ENCODE peak calls at places on chromosomes 1 and 21, in seven cellular contexts. Z is GM23248; Y is lung; V is psoas muscle; S is CD4-positive, CD25-positive, alpha-beta regulatory T cell; I is cardiac muscle cell; K is H9. J is an unnamed sample.

GRCh38 chr1:26318338-26319064 is 743 bp downstream of the CD52 start:
- DNase-seq in Z (peak; percentile 58), Y (no peak), V (no peak), S (no peak), I (no peak), K (no peak), J (peak; percentile 22)

GRCh38 chr1:39689214-39689613 is 2.0 kb downstream of the HPCAL4 start:
- DNase-seq in Z (no peak), Y (no peak), V (no peak), S (no peak), I (no peak), K (no peak), J (no peak)

GRCh38 chr1:20212685-20213331 is 26.5 kb upstream of the PLA2G2C start:
- DNase-seq in Z (peak; percentile 81), Y (peak; percentile 61), V (peak; percentile 55), S (peak; percentile 28), I (peak; percentile 67), K (peak; percentile 94), J (peak; percentile 79)

GRCh38 chr1:6491966-6492365 is 499 bp upstream of the PLEKHG5 start:
- DNase-seq in Z (no peak), Y (no peak), V (no peak), S (no peak), I (no peak), K (no peak), J (no peak)

GRCh38 chr1:17861685-17862084 is 106.6 kb downstream of the ACTL8 start:
- DNase-seq in Z (no peak), Y (no peak), V (no peak), S (no peak), I (peak; percentile 77), K (no peak), J (no peak)

GRCh38 chr1:233293556-233294446 is 1.7 kb downstream of the PCNX2 start:
- DNase-seq in Z (peak; percentile 30), Y (no peak), V (no peak), S (no peak), I (no peak), K (no peak), J (no peak)

GRCh38 chr1:91814448-91814847 is 71.5 kb downstream of the TGFBR3 start:
- DNase-seq in Z (no peak), Y (no peak), V (no peak), S (no peak), I (no peak), K (no peak), J (no peak)

GRCh38 chr1:244080343-244080929 is 29.4 kb downstream of the ZBTB18 start:
- DNase-seq in Z (no peak), Y (no peak), V (no peak), S (no peak), I (no peak), K (peak; percentile 23), J (no peak)

GRCh38 chr1:192550922-192551534 is 24.5 kb upstream of the RGS1 start:
- DNase-seq in Z (peak; percentile 83), Y (no peak), V (no peak), S (no peak), I (peak; percentile 85), K (no peak), J (no peak)

GRCh38 chr1:172429324-172430127 is 9.0 kb downstream of the C1orf105 start:
- DNase-seq in Z (peak; percentile 75), Y (no peak), V (no peak), S (peak; percentile 9), I (peak; percentile 82), K (no peak), J (peak; percentile 81)

GRCh38 chr1:241918879-241919278 is 38.7 kb upstream of the BECN2 start:
- DNase-seq in Z (peak; percentile 95), Y (no peak), V (peak; percentile 55), S (no peak), I (peak; percentile 71), K (no peak), J (no peak)

GRCh38 chr1:36008546-36009197 is 75.2 kb upstream of the TEKT2 start:
- DNase-seq in Z (peak; percentile 9), Y (no peak), V (no peak), S (no peak), I (peak; percentile 67), K (no peak), J (no peak)

GRCh38 chr21:39136711-39137110 is 46.5 kb downstream of the PSMG1 start:
- DNase-seq in Z (peak; percentile 80), Y (peak; percentile 26), V (no peak), S (no peak), I (no peak), K (no peak), J (no peak)

GRCh38 chr1:9448132-9449105 is 90.8 kb upstream of the SLC25A33 start:
- DNase-seq in Z (no peak), Y (no peak), V (no peak), S (no peak), I (no peak), K (no peak), J (no peak)

GRCh38 chr1:16120940-16121410 is 34.9 kb downstream of the EPHA2 start:
- DNase-seq in Z (peak; percentile 19), Y (no peak), V (no peak), S (no peak), I (no peak), K (no peak), J (no peak)

GRCh38 chr1:32107742-32108661 is at the start of gene KPNA6:
- DNase-seq in Z (peak; percentile 96), Y (peak; percentile 87), V (peak; percentile 91), S (peak; percentile 88), I (peak; percentile 98), K (peak; percentile 91), J (peak; percentile 95)

GRCh38 chr1:6998267-6998666 is 213.0 kb downstream of the CAMTA1 start:
- DNase-seq in Z (no peak), Y (no peak), V (no peak), S (no peak), I (no peak), K (peak; percentile 86), J (no peak)

GRCh38 chr1:206575165-206575893 is 36.9 kb downstream of the EIF2D start:
- DNase-seq in Z (peak; percentile 70), Y (peak; percentile 75), V (no peak), S (peak; percentile 37), I (peak; percentile 98), K (no peak), J (peak; percentile 37)

GRCh38 chr1:111988743-111989453 is 570 bp downstream of the KCND3 start:
- DNase-seq in Z (peak; percentile 15), Y (no peak), V (peak; percentile 18), S (no peak), I (no peak), K (peak; percentile 54), J (peak; percentile 25)

GRCh38 chr1:173867753-173868265 is at the start of gene GAS5:
- DNase-seq in Z (peak; percentile 99), Y (peak; percentile 100), V (peak; percentile 99), S (peak; percentile 99), I (peak; percentile 100), K (peak; percentile 100), J (peak; percentile 100)

GRCh38 chr1:59750612-59751395 is 63.9 kb upstream of the HOOK1 start:
- DNase-seq in Z (peak; percentile 96), Y (peak; percentile 30), V (no peak), S (no peak), I (peak; percentile 86), K (no peak), J (peak; percentile 75)

GRCh38 chr1:17672226-17672625 is 82.9 kb upstream of the ACTL8 start:
- DNase-seq in Z (no peak), Y (no peak), V (no peak), S (no peak), I (no peak), K (no peak), J (no peak)

GRCh38 chr1:29524285-29525065 is 288.2 kb downstream of the PTPRU start:
- DNase-seq in Z (no peak), Y (no peak), V (no peak), S (no peak), I (no peak), K (peak; percentile 19), J (peak; percentile 11)

DNA sequence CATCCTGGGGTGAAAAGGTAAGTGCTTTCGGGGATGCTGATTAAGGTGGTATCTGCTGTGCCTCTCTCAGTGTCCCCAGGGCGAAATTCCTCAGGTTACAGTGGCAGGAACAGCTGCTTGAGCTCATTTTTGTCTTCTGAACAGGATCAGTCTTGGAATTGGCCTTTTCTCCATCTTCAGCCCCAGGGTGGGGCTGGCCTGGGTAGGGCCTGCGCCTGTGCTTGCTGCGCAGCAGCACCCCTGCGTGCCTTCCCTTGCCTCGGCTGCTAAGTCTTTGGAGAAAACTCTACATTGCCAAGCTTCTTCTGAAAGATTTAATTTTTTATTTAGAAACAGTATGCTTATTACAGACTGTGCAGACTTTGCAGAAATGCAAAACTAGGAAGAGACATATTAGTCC is 41.7 kb downstream of the ADARB1 start:
- DNase-seq in Z (no peak), Y (no peak), V (no peak), S (no peak), I (no peak), K (no peak), J (no peak)
- H3K4me1 ChIP-seq in Z (peaks cover 7% of the 10 kb centered on the region), Y (peaks cover 21% of the 10 kb centered on the region), V (peaks cover 14% of the 10 kb centered on the region), S (no peaks in the 10 kb centered on the region), I (peaks cover 22% of the 10 kb centered on the region), K (no peaks in the 10 kb centered on the region), J (no peaks in the 10 kb centered on the region)

GRCh38 chr1:204878835-204879234 is 8.2 kb downstream of the NFASC start:
- DNase-seq in Z (no peak), Y (no peak), V (no peak), S (no peak), I (no peak), K (no peak), J (no peak)
- H3K4me1 ChIP-seq in Z (no peaks in the 10 kb centered on the region), Y (peaks cover 2% of the 10 kb centered on the region), V (no peaks in the 10 kb centered on the region), S (no peaks in the 10 kb centered on the region), I (no peaks in the 10 kb centered on the region), K (peaks cover 8% of the 10 kb centered on the region), J (peaks cover 9% of the 10 kb centered on the region)

DNA sequence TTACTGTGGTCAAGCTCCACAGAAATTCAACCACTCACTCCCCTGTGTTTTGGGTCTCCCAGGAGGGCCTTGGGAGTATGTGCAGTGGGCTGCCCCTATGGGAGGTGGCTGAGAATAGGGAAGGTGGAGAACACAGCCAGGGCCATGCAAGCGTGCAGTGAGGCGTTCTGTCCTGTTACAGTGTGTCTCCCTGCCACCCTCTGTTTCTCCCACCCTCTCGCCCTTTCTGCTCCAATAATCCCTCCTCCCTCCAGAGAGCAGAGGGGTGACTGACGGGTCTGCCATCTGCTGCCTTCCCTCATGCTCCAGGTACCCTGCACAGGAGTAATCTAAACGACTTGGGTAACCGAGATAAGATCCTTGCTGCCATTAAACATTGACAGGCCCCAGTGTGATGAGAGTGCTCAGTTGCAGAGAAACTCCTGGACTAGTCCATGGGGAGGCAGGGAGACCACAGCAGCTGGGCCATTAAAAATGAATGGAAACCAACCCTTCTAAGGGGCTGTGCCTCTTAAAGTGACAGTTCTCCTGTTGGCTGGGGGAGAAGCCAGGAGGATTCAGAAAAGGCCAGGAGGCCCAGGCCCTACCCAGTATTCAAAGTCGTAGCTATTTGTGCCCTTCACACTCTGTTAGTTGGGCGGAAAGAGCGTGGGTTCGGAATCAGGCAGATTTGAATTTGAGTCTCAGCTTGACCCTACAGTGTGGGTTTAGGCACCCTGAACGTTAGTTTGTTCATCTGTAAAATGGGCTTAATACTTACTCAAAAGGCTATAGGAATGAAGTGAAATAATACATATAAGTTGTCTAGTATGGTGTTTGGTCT is 22.4 kb upstream of the BTG2 start:
- DNase-seq in Z (no peak), Y (no peak), V (no peak), S (no peak), I (no peak), K (no peak), J (no peak)
- H3K4me1 ChIP-seq in Z (peaks cover 11% of the 10 kb centered on the region), Y (peaks cover 2% of the 10 kb centered on the region), V (peaks cover 92% of the 10 kb centered on the region), S (peaks cover 34% of the 10 kb centered on the region), I (peaks cover 79% of the 10 kb centered on the region), K (peaks cover 4% of the 10 kb centered on the region), J (peaks cover 36% of the 10 kb centered on the region)

DNA sequence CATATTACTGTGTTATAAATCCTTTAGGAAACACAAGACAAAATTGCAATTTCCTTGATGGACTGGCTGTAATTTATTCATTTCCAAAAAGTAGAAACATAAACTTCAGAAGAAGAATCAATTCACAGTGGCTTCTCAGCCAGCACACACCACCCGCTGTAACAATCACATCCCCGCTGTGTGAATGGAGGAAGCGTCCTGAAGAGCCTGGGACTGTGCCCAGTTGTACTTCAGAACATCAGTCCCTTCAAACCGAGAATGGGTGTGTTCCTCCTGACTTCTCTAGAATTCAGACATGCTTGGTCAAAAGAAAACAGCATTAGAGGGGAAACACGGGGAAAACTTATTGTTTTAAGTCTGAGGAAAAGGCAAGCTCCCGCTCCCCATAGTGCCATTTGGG is 28.8 kb upstream of the CD84 start:
- DNase-seq in Z (no peak), Y (no peak), V (no peak), S (no peak), I (no peak), K (no peak), J (no peak)
- H3K4me1 ChIP-seq in Z (no peaks in the 10 kb centered on the region), Y (no peaks in the 10 kb centered on the region), V (no peaks in the 10 kb centered on the region), S (peaks cover 11% of the 10 kb centered on the region), I (no peaks in the 10 kb centered on the region), K (no peaks in the 10 kb centered on the region), J (no peaks in the 10 kb centered on the region)

J was measured in testis.